ENCODE peak calls at places on chromosomes 5 and 9, in nine cellular contexts. R is activated T-helper 1 cell treated with anti-CD3 and anti-CD28 coated beads, Interleukin-12 subunit alpha, Interleukin-12 subunit beta, Interleukin-2, Interleukin-4 antibody, amounts not matched to agents 30 ng/mL and 10 ng/mL and 1 ng/mL, durations not matched to agents 14 hours and 24 hours and 36 hours; Q is GM23248; Y is GM12864; D is T-helper 1 cell; H is GM12865; T is stimulated activated CD8-positive, alpha-beta memory T cell treated with anti-CD3 and anti-CD28 coated beads, Interleukin-15, amount 100 ng/mL, for 48 hours; X is endothelial cell; P is T1000. A is an unnamed sample.

GRCh38 chr9:83538172-83538889 is at the start of gene FRMD3:
- DNase-seq in R (no peak), Q (peak; percentile 78), Y (no peak), D (no peak), H (peak; percentile 45), T (no peak), X (peak; percentile 80), P (peak; percentile 76), A (no peak)

GRCh38 chr9:14372437-14373318 is 58.7 kb upstream of the NFIB start:
- DNase-seq in R (no peak), Q (peak; percentile 70), Y (no peak), D (no peak), H (no peak), T (no peak), X (peak; percentile 54), P (peak; percentile 14), A (no peak)

GRCh38 chr9:125262217-125262991 is 778 bp downstream of the GAPVD1 start:
- DNase-seq in R (no peak), Q (peak; percentile 53), Y (no peak), D (no peak), H (peak; percentile 21), T (no peak), X (no peak), P (no peak), A (no peak)

GRCh38 chr5:133783481-133783880 is 171.1 kb upstream of the FSTL4 start:
- DNase-seq in R (no peak), Q (peak; percentile 8), Y (no peak), D (no peak), H (no peak), T (no peak), X (no peak), P (no peak), A (no peak)

GRCh38 chr5:91072891-91073290 is 310.2 kb downstream of the ARRDC3 start:
- DNase-seq in R (no peak), Q (peak; percentile 85), Y (no peak), D (no peak), H (no peak), T (no peak), X (no peak), P (no peak), A (no peak)

GRCh38 chr9:9752722-9753121 is 860.1 kb downstream of the PTPRD start:
- DNase-seq in R (no peak), Q (no peak), Y (no peak), D (no peak), H (no peak), T (no peak), X (no peak), P (no peak), A (no peak)

GRCh38 chr9:121736147-121736721 is 84.8 kb downstream of the DAB2IP start:
- DNase-seq in R (no peak), Q (peak; percentile 61), Y (no peak), D (no peak), H (no peak), T (no peak), X (peak; percentile 52), P (no peak), A (no peak)

GRCh38 chr9:68515304-68516017 is 25.2 kb downstream of the TMEM252 start:
- DNase-seq in R (no peak), Q (peak; percentile 43), Y (no peak), D (no peak), H (no peak), T (no peak), X (no peak), P (no peak), A (no peak)

GRCh38 chr5:75395277-75395676 is 58.3 kb downstream of the HMGCR start:
- DNase-seq in R (no peak), Q (no peak), Y (no peak), D (no peak), H (no peak), T (no peak), X (no peak), P (no peak), A (no peak)

GRCh38 chr5:36721664-36722063 is 115.3 kb downstream of the SLC1A3 start:
- DNase-seq in R (no peak), Q (no peak), Y (no peak), D (no peak), H (no peak), T (no peak), X (no peak), P (no peak), A (no peak)

GRCh38 chr9:38035873-38036272 is 33.2 kb downstream of the SHB start:
- DNase-seq in R (no peak), Q (peak; percentile 92), Y (no peak), D (no peak), H (no peak), T (no peak), X (no peak), P (no peak), A (no peak)

GRCh38 chr9:120642129-120642528 is 62.2 kb upstream of the CDK5RAP2 start:
- DNase-seq in R (no peak), Q (no peak), Y (no peak), D (no peak), H (no peak), T (no peak), X (no peak), P (no peak), A (no peak)

GRCh38 chr5:177132504-177133118 is 962 bp upstream of the NSD1 start:
- DNase-seq in R (peak; percentile 29), Q (peak; percentile 52), Y (no peak), D (no peak), H (no peak), T (peak; percentile 11), X (peak; percentile 45), P (no peak), A (no peak)

GRCh38 chr9:108021311-108021710 is 531.7 kb upstream of the KLF4 start:
- DNase-seq in R (no peak), Q (no peak), Y (no peak), D (no peak), H (no peak), T (no peak), X (no peak), P (no peak), A (no peak)

GRCh38 chr5:7261049-7261448 is 134.9 kb upstream of the ADCY2 start:
- DNase-seq in R (no peak), Q (peak; percentile 72), Y (no peak), D (no peak), H (peak; percentile 44), T (no peak), X (peak; percentile 48), P (no peak), A (no peak)

GRCh38 chr9:97900103-97900737 is 22.1 kb downstream of the TRMO start:
- DNase-seq in R (no peak), Q (peak; percentile 95), Y (no peak), D (no peak), H (no peak), T (no peak), X (no peak), P (no peak), A (no peak)

GRCh38 chr5:35487255-35488035 is 130.2 kb upstream of the SPEF2 start:
- DNase-seq in R (no peak), Q (no peak), Y (no peak), D (no peak), H (no peak), T (no peak), X (no peak), P (no peak), A (no peak)

GRCh38 chr5:172758077-172758835 is 12.7 kb downstream of the DUSP1 start:
- DNase-seq in R (no peak), Q (peak; percentile 95), Y (no peak), D (no peak), H (no peak), T (no peak), X (no peak), P (peak; percentile 81), A (no peak)

GRCh38 chr5:147483197-147483790 is 26.6 kb downstream of the DPYSL3 start:
- DNase-seq in R (no peak), Q (peak; percentile 45), Y (no peak), D (no peak), H (no peak), T (no peak), X (no peak), P (no peak), A (no peak)

GRCh38 chr9:99019523-99020331 is 76.0 kb downstream of the COL15A1 start:
- DNase-seq in R (no peak), Q (peak; percentile 95), Y (no peak), D (no peak), H (no peak), T (no peak), X (no peak), P (peak; percentile 50), A (no peak)

GRCh38 chr5:135150767-135151166 is 116.7 kb upstream of the PITX1 start:
- DNase-seq in R (no peak), Q (no peak), Y (no peak), D (no peak), H (no peak), T (no peak), X (no peak), P (no peak), A (no peak)

GRCh38 chr9:130212543-130213297 is 40.5 kb downstream of the NCS1 start:
- DNase-seq in R (no peak), Q (no peak), Y (no peak), D (no peak), H (no peak), T (no peak), X (no peak), P (no peak), A (no peak)

A was measured in stimulated activated naive B cell treated with anti-CD40 and anti-IgM and Interleukin-4, amounts not matched to agents 10 μg/mL and 1 μg/mL and 100 μg/mL, for 72 hours.